ENCODE peak calls at places on chromosomes 4 and X, in six cellular contexts. C is nephron progenitor cell, Q is NCI-H510A, K is adrenal gland, H is fibroblast of the conjunctiva, G is endothelial cell. J is an unnamed sample.

GRCh38 chr4:7823416-7823824 is 116.2 kb downstream of the AFAP1 start:
- DNase-seq in C (no peak), Q (no peak), K (no peak), H (no peak), G (no peak), J (no peak)

GRCh38 chrX:148380614-148381561 is 119.5 kb upstream of the AFF2 start:
- DNase-seq in C (no peak), Q (no peak), K (no peak), H (no peak), G (no peak), J (no peak)

GRCh38 chrX:131216828-131217227 is 72.3 kb downstream of the IGSF1 start:
- DNase-seq in C (no peak), Q (no peak), K (no peak), H (no peak), G (no peak), J (no peak)

GRCh38 chr4:4306920-4307319 is 16.9 kb downstream of the ZBTB49 start:
- DNase-seq in C (no peak), Q (no peak), K (no peak), H (no peak), G (no peak), J (no peak)

GRCh38 chr4:112652216-112652615 is 15.3 kb downstream of the LARP7 start:
- DNase-seq in C (no peak), Q (no peak), K (no peak), H (no peak), G (no peak), J (peak)

GRCh38 chr4:88661724-88662123 is 35.9 kb downstream of the NAP1L5 start:
- DNase-seq in C (no peak), Q (no peak), K (no peak), H (peak), G (no peak), J (no peak)

GRCh38 chr4:30716671-30717207 is 3.4 kb upstream of the PCDH7 start:
- DNase-seq in C (peak), Q (no peak), K (no peak), H (no peak), G (peak), J (peak)

GRCh38 chr4:124534133-124534532 is 178.4 kb downstream of the ANKRD50 start:
- DNase-seq in C (no peak), Q (no peak), K (no peak), H (no peak), G (no peak), J (no peak)

GRCh38 chrX:47093248-47093647 is 15.0 kb downstream of the RGN start:
- DNase-seq in C (no peak), Q (no peak), K (no peak), H (peak), G (no peak), J (no peak)

GRCh38 chr4:122480023-122480422 is 23.5 kb upstream of the IL2 start:
- DNase-seq in C (no peak), Q (no peak), K (no peak), H (no peak), G (no peak), J (no peak)

GRCh38 chr4:56979674-56980073 is 978 bp downstream of the POLR2B start:
- DNase-seq in C (peak), Q (peak), K (no peak), H (no peak), G (peak), J (no peak)

GRCh38 chrX:120769576-120770341 is 105.9 kb downstream of the CT47B1 start:
- DNase-seq in C (no peak), Q (peak), K (peak), H (peak), G (no peak), J (no peak)

GRCh38 chr4:5378002-5378401 is 326.7 kb downstream of the STK32B start:
- DNase-seq in C (no peak), Q (no peak), K (no peak), H (no peak), G (no peak), J (no peak)

GRCh38 chrX:57137481-57137880 is 284 bp upstream of the SPIN2A start:
- DNase-seq in C (no peak), Q (no peak), K (no peak), H (peak), G (no peak), J (no peak)

GRCh38 chr4:164485169-164485568 is 268.8 kb upstream of the SMIM31 start:
- DNase-seq in C (no peak), Q (no peak), K (no peak), H (no peak), G (no peak), J (no peak)

GRCh38 chrX:10106801-10107200 is 50.0 kb upstream of the CLCN4 start:
- DNase-seq in C (no peak), Q (no peak), K (no peak), H (no peak), G (no peak), J (no peak)

GRCh38 chr4:38612996-38613395 is 51.0 kb upstream of the KLF3 start:
- DNase-seq in C (no peak), Q (peak), K (no peak), H (no peak), G (no peak), J (no peak)

GRCh38 chr4:74292111-74292870 is 16.0 kb upstream of the EPGN start:
- DNase-seq in C (no peak), Q (no peak), K (no peak), H (no peak), G (no peak), J (no peak)

GRCh38 chr4:89072921-89073320 is 15.9 kb upstream of the FAM13A start:
- DNase-seq in C (no peak), Q (peak), K (no peak), H (no peak), G (no peak), J (no peak)

GRCh38 chr4:122456228-122457106 is at the start of gene IL2:
- DNase-seq in C (no peak), Q (no peak), K (no peak), H (no peak), G (no peak), J (no peak)

GRCh38 chr4:125801373-125801772 is 486.6 kb downstream of the FAT4 start:
- DNase-seq in C (no peak), Q (no peak), K (no peak), H (no peak), G (no peak), J (no peak)

GRCh38 chrX:70353524-70353923 is 63.6 kb downstream of the KIF4A start:
- DNase-seq in C (no peak), Q (no peak), K (no peak), H (no peak), G (no peak), J (no peak)

GRCh38 chrX:125202486-125203378 is 116.9 kb upstream of the TEX13C start:
- DNase-seq in C (peak), Q (no peak), K (no peak), H (no peak), G (peak), J (no peak)